ENCODE peak calls at places on chromosomes 11 and 22, in seven cellular contexts. Y, X, R, I, T, J and Q are unnamed samples.
A peak's percentile ranks its signal among the peaks of the same experiment; 100 is the strongest.

GRCh38 chr11:65958306-65958705 is 3.2 kb upstream of the SART1 start:
- DNase-seq in Y (no peak), X (no peak), R (no peak), I (no peak), T (no peak), J (no peak), Q (no peak)

GRCh38 chr22:29030618-29031235 is 30.9 kb downstream of the C22orf31 start:
- DNase-seq in Y (no peak), X (peak; percentile 65), R (peak; percentile 87), I (peak; percentile 81), T (peak; percentile 82), J (peak; percentile 96), Q (no peak)

GRCh38 chr11:2257023-2257700 is 13.2 kb downstream of the ASCL2 start:
- DNase-seq in Y (peak; percentile 88), X (no peak), R (peak; percentile 14), I (peak; percentile 9), T (no peak), J (no peak), Q (no peak)

GRCh38 chr22:33737662-33738061 is 182.6 kb downstream of the LARGE1 start:
- DNase-seq in Y (no peak), X (no peak), R (no peak), I (no peak), T (no peak), J (no peak), Q (no peak)

GRCh38 chr22:22352376-22352999 is 107.9 kb downstream of the VPREB1 start:
- DNase-seq in Y (no peak), X (no peak), R (no peak), I (no peak), T (no peak), J (no peak), Q (no peak)

GRCh38 chr11:102447193-102447592 is 5.4 kb downstream of the TMEM123 start:
- DNase-seq in Y (no peak), X (no peak), R (no peak), I (no peak), T (no peak), J (no peak), Q (no peak)

GRCh38 chr11:94574193-94574961 is 7.2 kb downstream of the PIWIL4 start:
- DNase-seq in Y (no peak), X (no peak), R (peak; percentile 25), I (no peak), T (no peak), J (no peak), Q (no peak)

GRCh38 chr11:120956710-120957500 is 67.0 kb upstream of the TBCEL start:
- DNase-seq in Y (no peak), X (no peak), R (no peak), I (no peak), T (no peak), J (no peak), Q (peak; percentile 22)

GRCh38 chr11:10716543-10717259 is 23.1 kb upstream of the IRAG1 start:
- DNase-seq in Y (no peak), X (no peak), R (no peak), I (no peak), T (no peak), J (no peak), Q (no peak)

GRCh38 chr11:64887757-64888405 is 9.5 kb upstream of the EHD1 start:
- DNase-seq in Y (peak; percentile 95), X (peak; percentile 64), R (peak; percentile 84), I (peak; percentile 85), T (peak; percentile 62), J (peak; percentile 67), Q (peak; percentile 94)

GRCh38 chr11:64887234-64887756 is 8.9 kb upstream of the EHD1 start:
- DNase-seq in Y (no peak), X (no peak), R (no peak), I (no peak), T (no peak), J (no peak), Q (no peak)

GRCh38 chr11:64883575-64883974 is 5.2 kb upstream of the EHD1 start:
- DNase-seq in Y (no peak), X (no peak), R (no peak), I (no peak), T (no peak), J (no peak), Q (no peak)

GRCh38 chr11:64884019-64884418 is 5.6 kb upstream of the EHD1 start:
- DNase-seq in Y (no peak), X (no peak), R (no peak), I (no peak), T (no peak), J (no peak), Q (no peak)

GRCh38 chr11:64885367-64886286 is 7.2 kb upstream of the EHD1 start:
- DNase-seq in Y (no peak), X (no peak), R (no peak), I (no peak), T (peak; percentile 46), J (no peak), Q (no peak)
- TF ChIP-seq POLR2A in Y (no peak), X (no peak), R (no peak), I (no peak), T (no peak), J (no peak), Q (no peak)

GRCh38 chr22:31637938-31638618 is 23.9 kb downstream of the PISD start:
- DNase-seq in Y (peak; percentile 86), X (no peak), R (no peak), I (peak; percentile 59), T (peak; percentile 25), J (peak; percentile 57), Q (no peak)
- TF ChIP-seq POLR2A in Y (no peak), X (no peak), R (no peak), I (no peak), T (no peak), J (no peak), Q (no peak)

DNA sequence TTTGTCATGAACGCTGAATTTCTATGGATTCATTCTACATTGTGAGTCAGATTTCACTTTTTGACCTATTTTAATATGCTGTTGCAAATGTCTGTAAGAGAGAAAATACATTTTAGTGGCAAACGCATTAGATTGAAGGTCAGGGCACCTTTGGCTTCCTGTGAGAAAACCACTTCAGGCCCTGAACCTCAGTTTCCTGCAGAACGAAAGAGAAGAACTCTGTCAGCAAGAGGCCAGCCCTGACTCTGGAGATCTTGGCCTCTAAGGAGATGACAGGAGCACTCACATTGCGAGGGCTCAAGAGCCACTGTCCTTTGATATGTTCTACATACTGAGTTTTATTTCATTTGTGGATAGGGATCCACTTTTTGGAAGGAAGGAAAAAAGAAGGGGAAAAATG is 83.6 kb downstream of the KCNJ1 start:
- DNase-seq in Y (no peak), X (no peak), R (no peak), I (no peak), T (no peak), J (no peak), Q (no peak)
- TF ChIP-seq POLR2A in Y (no peak), X (no peak), R (no peak), I (no peak), T (no peak), J (no peak), Q (no peak)

GRCh38 chr11:57321996-57322880 is 2.5 kb downstream of the TNKS1BP1 start:
- DNase-seq in Y (peak; percentile 97), X (peak; percentile 86), R (peak; percentile 90), I (peak; percentile 91), T (peak; percentile 84), J (peak; percentile 98), Q (no peak)
- TF ChIP-seq POLR2A in Y (no peak), X (peak; percentile 68), R (peak; percentile 50), I (peak; percentile 73), T (no peak), J (peak; percentile 59), Q (no peak)